ENCODE peak calls at places on chromosomes 16 and 17, in six cellular contexts. Y is naive thymus-derived CD8-positive, alpha-beta T cell; V is HAP-1; J is thoracic aorta; R is RWPE1; K is lung. F is an unnamed sample.

GRCh38 chr17:64406321-64407200 is 15.9 kb upstream of the PECAM1 start:
- DNase-seq in Y (no peak), V (no peak), J (no peak), R (no peak), K (no peak), F (no peak)

GRCh38 chr17:32323784-32324590 is 18.0 kb downstream of the C17orf75 start:
- DNase-seq in Y (peak; percentile 20), V (no peak), J (no peak), R (peak; percentile 26), K (no peak), F (no peak)

GRCh38 chr16:11913425-11914079 is 2.2 kb downstream of the GSPT1 start:
- DNase-seq in Y (peak; percentile 57), V (no peak), J (no peak), R (no peak), K (no peak), F (no peak)

GRCh38 chr16:77223184-77223583 is 24.0 kb downstream of the SYCE1L start:
- DNase-seq in Y (no peak), V (no peak), J (no peak), R (no peak), K (no peak), F (no peak)

GRCh38 chr16:30829130-30830071 is 42.4 kb upstream of the ZNF629 start:
- DNase-seq in Y (no peak), V (no peak), J (no peak), R (no peak), K (peak; percentile 74), F (no peak)

GRCh38 chr17:17220529-17220928 is 14.4 kb upstream of the PLD6 start:
- DNase-seq in Y (no peak), V (no peak), J (no peak), R (no peak), K (no peak), F (no peak)

GRCh38 chr16:22670551-22670970 is 143.4 kb upstream of the HS3ST2 start:
- DNase-seq in Y (peak; percentile 30), V (peak; percentile 46), J (no peak), R (peak; percentile 96), K (no peak), F (no peak)

GRCh38 chr17:76612977-76613851 is 27.6 kb upstream of the ST6GALNAC2 start:
- DNase-seq in Y (no peak), V (no peak), J (no peak), R (no peak), K (no peak), F (no peak)

GRCh38 chr16:85906349-85906748 is 7.4 kb downstream of the IRF8 start:
- DNase-seq in Y (no peak), V (no peak), J (no peak), R (no peak), K (no peak), F (no peak)

GRCh38 chr16:57863434-57864160 is 61.3 kb upstream of the KIFC3 start:
- DNase-seq in Y (no peak), V (peak; percentile 46), J (peak; percentile 11), R (peak; percentile 79), K (peak; percentile 68), F (peak; percentile 61)

GRCh38 chr17:44464037-44464436 is 39.2 kb downstream of the GPATCH8 start:
- DNase-seq in Y (no peak), V (no peak), J (no peak), R (no peak), K (no peak), F (no peak)

F was measured in psoas muscle.